ENCODE peak calls at places on chromosomes 11 and 22, in eight cellular contexts. One of them, this sample, is unnamed.

GRCh38 chr11:73894725-73895335 is 18.0 kb downstream of the PAAF1 start:
- DNase-seq in A549: no peak
- DNase-seq in GM12891: no peak
- DNase-seq in body of pancreas: no peak
- DNase-seq in ovary: no peak
- DNase-seq in stomach: no peak
- DNase-seq in suprapubic skin: no peak
- DNase-seq in esophagus squamous epithelium: no peak
- DNase-seq in this sample: no peak

GRCh38 chr22:39502789-39503464 is 837 bp downstream of the MIEF1 start:
- DNase-seq in ovary: no peak
- DNase-seq in A549: no peak
- DNase-seq in GM12891: no peak
- DNase-seq in stomach: no peak
- DNase-seq in suprapubic skin: no peak
- DNase-seq in esophagus squamous epithelium: no peak
- DNase-seq in body of pancreas: no peak
- DNase-seq in this sample: no peak

GRCh38 chr22:46509416-46510089 is 27.9 kb downstream of the CELSR1 start:
- DNase-seq in esophagus squamous epithelium: no peak
- DNase-seq in GM12891: no peak
- DNase-seq in suprapubic skin: no peak
- DNase-seq in stomach: no peak
- DNase-seq in body of pancreas: no peak
- DNase-seq in A549: no peak
- DNase-seq in ovary: no peak
- DNase-seq in this sample: no peak

GRCh38 chr22:22226448-22227187 is 18.0 kb upstream of the VPREB1 start:
- DNase-seq in GM12891: no peak
- DNase-seq in A549: no peak
- DNase-seq in stomach: no peak
- DNase-seq in ovary: no peak
- DNase-seq in suprapubic skin: no peak
- DNase-seq in esophagus squamous epithelium: no peak
- DNase-seq in body of pancreas: no peak
- DNase-seq in this sample: no peak

GRCh38 chr22:19629720-19630419 is 84.4 kb upstream of the SEPTIN5 start:
- DNase-seq in GM12891: peak
- DNase-seq in ovary: peak
- DNase-seq in body of pancreas: peak
- DNase-seq in stomach: peak
- DNase-seq in esophagus squamous epithelium: peak
- DNase-seq in A549: peak
- DNase-seq in suprapubic skin: peak
- DNase-seq in this sample: peak

GRCh38 chr11:1394936-1395772 is 5.4 kb downstream of the BRSK2 start:
- DNase-seq in A549: no peak
- DNase-seq in suprapubic skin: no peak
- DNase-seq in body of pancreas: no peak
- DNase-seq in ovary: no peak
- DNase-seq in GM12891: no peak
- DNase-seq in esophagus squamous epithelium: no peak
- DNase-seq in stomach: no peak
- DNase-seq in this sample: no peak

GRCh38 chr22:24483966-24484545 is 11.1 kb upstream of the UPB1 start:
- DNase-seq in stomach: no peak
- DNase-seq in A549: no peak
- DNase-seq in ovary: no peak
- DNase-seq in esophagus squamous epithelium: no peak
- DNase-seq in GM12891: no peak
- DNase-seq in suprapubic skin: no peak
- DNase-seq in body of pancreas: no peak
- DNase-seq in this sample: no peak

GRCh38 chr22:30241576-30242371 is 4.8 kb downstream of the LIF start:
- DNase-seq in esophagus squamous epithelium: no peak
- DNase-seq in body of pancreas: no peak
- DNase-seq in suprapubic skin: no peak
- DNase-seq in stomach: no peak
- DNase-seq in A549: no peak
- DNase-seq in ovary: no peak
- DNase-seq in GM12891: no peak
- DNase-seq in this sample: no peak

GRCh38 chr22:31983911-31984661 is 39.8 kb downstream of the YWHAH start:
- DNase-seq in body of pancreas: no peak
- DNase-seq in stomach: no peak
- DNase-seq in esophagus squamous epithelium: no peak
- DNase-seq in suprapubic skin: no peak
- DNase-seq in ovary: no peak
- DNase-seq in A549: no peak
- DNase-seq in GM12891: no peak
- DNase-seq in this sample: no peak

GRCh38 chr11:1207451-1208360 is 15.2 kb upstream of the MUC5B start:
- DNase-seq in A549: no peak
- DNase-seq in suprapubic skin: peak
- DNase-seq in esophagus squamous epithelium: no peak
- DNase-seq in ovary: no peak
- DNase-seq in GM12891: no peak
- DNase-seq in stomach: no peak
- DNase-seq in body of pancreas: no peak
- DNase-seq in this sample: no peak

GRCh38 chr11:69497221-69497787 is 15.8 kb downstream of the LINC01488 start:
- DNase-seq in A549: peak
- DNase-seq in esophagus squamous epithelium: no peak
- DNase-seq in body of pancreas: peak
- DNase-seq in stomach: peak
- DNase-seq in suprapubic skin: peak
- DNase-seq in GM12891: no peak
- DNase-seq in ovary: peak
- DNase-seq in this sample: peak

GRCh38 chr11:132072880-132073213 is 702.4 kb downstream of the NTM start:
- DNase-seq in body of pancreas: no peak
- DNase-seq in esophagus squamous epithelium: no peak
- DNase-seq in stomach: no peak
- DNase-seq in ovary: no peak
- DNase-seq in A549: no peak
- DNase-seq in suprapubic skin: no peak
- DNase-seq in GM12891: no peak
- DNase-seq in this sample: no peak

GRCh38 chr11:61053198-61053597 is 49.1 kb upstream of the CD5 start:
- DNase-seq in body of pancreas: no peak
- DNase-seq in suprapubic skin: no peak
- DNase-seq in esophagus squamous epithelium: no peak
- DNase-seq in stomach: no peak
- DNase-seq in GM12891: no peak
- DNase-seq in A549: no peak
- DNase-seq in ovary: no peak
- DNase-seq in this sample: no peak

GRCh38 chr11:59178401-59178800 is 6.5 kb downstream of the DTX4 start:
- DNase-seq in ovary: no peak
- DNase-seq in A549: no peak
- DNase-seq in stomach: no peak
- DNase-seq in suprapubic skin: no peak
- DNase-seq in body of pancreas: no peak
- DNase-seq in esophagus squamous epithelium: no peak
- DNase-seq in GM12891: no peak
- DNase-seq in this sample: no peak

GRCh38 chr11:59174664-59175033 is 2.7 kb downstream of the DTX4 start:
- DNase-seq in suprapubic skin: no peak
- DNase-seq in stomach: peak
- DNase-seq in GM12891: no peak
- DNase-seq in esophagus squamous epithelium: no peak
- DNase-seq in A549: no peak
- DNase-seq in ovary: no peak
- DNase-seq in body of pancreas: no peak
- DNase-seq in this sample: peak

GRCh38 chr11:59173964-59174663 is 2.2 kb downstream of the DTX4 start:
- DNase-seq in ovary: peak
- DNase-seq in esophagus squamous epithelium: no peak
- DNase-seq in A549: no peak
- DNase-seq in body of pancreas: peak
- DNase-seq in GM12891: no peak
- DNase-seq in stomach: peak
- DNase-seq in suprapubic skin: no peak
- DNase-seq in this sample: no peak

GRCh38 chr11:59175104-59175503 is 3.2 kb downstream of the DTX4 start:
- DNase-seq in ovary: no peak
- DNase-seq in GM12891: no peak
- DNase-seq in body of pancreas: no peak
- DNase-seq in suprapubic skin: no peak
- DNase-seq in esophagus squamous epithelium: no peak
- DNase-seq in A549: no peak
- DNase-seq in stomach: no peak
- DNase-seq in this sample: no peak

DNA sequence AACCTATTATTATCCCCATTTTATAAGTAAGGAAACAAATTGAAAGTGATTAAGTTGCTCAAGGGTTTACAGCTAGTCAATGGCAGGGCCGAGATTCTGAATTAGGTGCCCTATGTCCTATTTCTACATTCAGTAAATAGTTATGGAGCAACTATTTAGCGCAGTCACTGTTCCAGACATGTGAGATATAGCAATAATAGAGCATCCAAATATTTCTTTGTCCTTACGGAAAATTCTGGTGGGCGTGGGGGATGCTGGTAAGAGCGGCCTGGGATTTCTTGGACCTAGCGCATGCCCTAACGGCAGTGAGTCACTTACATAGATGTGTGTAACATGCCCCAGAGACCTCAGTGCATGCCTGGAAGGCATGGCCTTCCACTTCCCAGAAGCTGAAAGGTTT is 4.4 kb downstream of the DTX4 start:
- DNase-seq in A549: no peak
- DNase-seq in ovary: peak
- DNase-seq in esophagus squamous epithelium: no peak
- DNase-seq in body of pancreas: no peak
- DNase-seq in suprapubic skin: no peak
- DNase-seq in GM12891: no peak
- DNase-seq in stomach: no peak
- DNase-seq in this sample: no peak
- TF ChIP-seq POLR2A in A549: no peak
- TF ChIP-seq POLR2A in ovary: no peak
- TF ChIP-seq POLR2A in esophagus squamous epithelium: no peak
- TF ChIP-seq POLR2A in body of pancreas: no peak
- TF ChIP-seq POLR2A in suprapubic skin: no peak
- TF ChIP-seq POLR2A in GM12891: no peak
- TF ChIP-seq POLR2A in stomach: no peak
- TF ChIP-seq POLR2A in this sample: no peak

DNA sequence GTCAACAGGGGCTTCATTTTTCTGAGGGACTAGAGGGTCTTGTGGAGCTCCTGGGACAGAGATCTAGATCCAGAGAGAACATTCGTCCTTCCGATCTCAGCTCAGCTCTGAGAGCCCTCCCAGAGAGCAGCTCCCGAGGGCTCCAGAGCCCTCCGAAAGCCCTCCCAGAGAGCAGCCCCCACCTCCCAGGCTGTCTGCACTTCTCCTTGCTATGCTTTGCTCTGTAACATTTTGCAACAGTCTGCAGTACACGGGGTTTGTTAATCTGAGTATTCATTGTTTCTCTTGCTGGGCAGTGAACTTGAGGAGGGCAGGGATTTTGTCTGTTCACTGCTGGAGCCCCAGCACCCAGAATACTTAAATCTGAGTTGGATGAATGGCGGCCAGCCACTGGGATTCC is 2.6 kb downstream of the GGA1 start:
- DNase-seq in esophagus squamous epithelium: no peak
- DNase-seq in ovary: no peak
- DNase-seq in stomach: no peak
- DNase-seq in GM12891: no peak
- DNase-seq in A549: no peak
- DNase-seq in body of pancreas: no peak
- DNase-seq in suprapubic skin: no peak
- DNase-seq in this sample: no peak
- TF ChIP-seq POLR2A in esophagus squamous epithelium: no peak
- TF ChIP-seq POLR2A in ovary: no peak
- TF ChIP-seq POLR2A in stomach: no peak
- TF ChIP-seq POLR2A in GM12891: no peak
- TF ChIP-seq POLR2A in A549: no peak
- TF ChIP-seq POLR2A in body of pancreas: no peak
- TF ChIP-seq POLR2A in suprapubic skin: no peak
- TF ChIP-seq POLR2A in this sample: no peak

DNA sequence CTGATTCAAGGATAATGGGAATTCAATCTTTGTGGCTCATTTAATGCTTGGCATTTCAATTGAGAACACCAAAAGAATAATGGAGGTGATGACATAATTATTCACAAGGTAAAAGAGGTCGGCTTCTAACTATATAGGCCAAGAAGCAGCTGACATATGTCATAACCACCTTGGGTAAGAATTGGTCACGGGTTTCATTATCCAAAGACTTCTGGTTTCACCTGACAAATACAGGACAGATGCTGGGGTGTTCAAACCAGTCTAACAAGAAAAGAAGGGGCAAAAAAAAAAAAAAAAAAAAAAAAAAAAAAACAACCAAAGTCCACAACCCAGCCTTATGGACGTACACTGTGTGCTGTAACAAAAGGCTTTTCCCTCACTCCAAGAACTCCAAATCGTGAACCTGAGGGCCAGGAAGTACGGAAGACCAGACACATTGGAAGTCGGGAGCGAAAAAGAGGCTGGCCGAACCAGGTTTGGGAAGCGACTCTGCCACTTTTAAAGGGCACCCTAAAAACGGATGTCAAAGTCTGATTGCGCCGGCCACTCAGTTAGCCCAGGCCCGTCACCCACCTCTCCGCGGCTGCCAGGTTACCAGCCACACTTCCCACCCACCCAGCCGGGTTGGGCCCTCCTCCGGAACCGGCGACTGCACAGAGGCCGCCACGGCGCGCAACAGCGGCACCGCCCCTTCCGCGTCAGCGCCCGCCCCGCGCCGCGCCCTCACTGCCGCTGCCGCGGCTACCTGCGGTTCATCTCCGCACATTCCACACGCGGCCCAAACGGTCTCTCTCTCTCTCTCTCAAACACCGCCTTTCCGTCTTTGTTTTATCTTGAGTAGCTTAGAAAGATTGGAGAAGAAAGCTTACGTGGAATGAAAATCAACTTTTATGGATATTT is at the start of gene HARBI1:
- DNase-seq in stomach: peak
- DNase-seq in A549: peak
- DNase-seq in body of pancreas: peak
- DNase-seq in ovary: peak
- DNase-seq in esophagus squamous epithelium: peak
- DNase-seq in GM12891: peak
- DNase-seq in suprapubic skin: peak
- DNase-seq in this sample: peak
- TF ChIP-seq POLR2A in stomach: no peak
- TF ChIP-seq POLR2A in A549: peak
- TF ChIP-seq POLR2A in body of pancreas: peak
- TF ChIP-seq POLR2A in ovary: peak
- TF ChIP-seq POLR2A in esophagus squamous epithelium: peak
- TF ChIP-seq POLR2A in GM12891: no peak
- TF ChIP-seq POLR2A in suprapubic skin: no peak
- TF ChIP-seq POLR2A in this sample: peak

DNA sequence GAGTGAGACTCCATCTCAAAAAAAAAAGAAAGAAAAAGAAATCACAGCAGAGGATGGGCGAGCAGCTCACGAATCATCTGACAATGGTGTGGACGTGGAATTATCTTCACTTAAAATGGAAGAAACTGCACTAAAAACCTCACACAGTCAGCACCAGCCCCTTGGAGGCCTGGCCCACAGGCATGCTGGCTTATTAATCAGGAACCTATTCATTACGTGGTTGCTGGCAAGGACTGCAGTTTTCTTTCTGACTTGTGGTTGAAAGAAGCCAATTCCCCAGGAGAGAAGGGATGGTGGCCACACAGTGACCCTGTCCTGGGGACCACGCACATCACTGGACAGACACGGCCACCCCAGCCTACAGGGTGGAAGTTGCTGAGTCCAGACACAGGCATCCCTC is 401.1 kb downstream of the CTTN start:
- DNase-seq in esophagus squamous epithelium: no peak
- DNase-seq in ovary: no peak
- DNase-seq in suprapubic skin: no peak
- DNase-seq in body of pancreas: no peak
- DNase-seq in A549: no peak
- DNase-seq in GM12891: no peak
- DNase-seq in stomach: no peak
- DNase-seq in this sample: no peak
- TF ChIP-seq POLR2A in esophagus squamous epithelium: no peak
- TF ChIP-seq POLR2A in ovary: no peak
- TF ChIP-seq POLR2A in suprapubic skin: no peak
- TF ChIP-seq POLR2A in body of pancreas: no peak
- TF ChIP-seq POLR2A in A549: no peak
- TF ChIP-seq POLR2A in GM12891: no peak
- TF ChIP-seq POLR2A in stomach: no peak
- TF ChIP-seq POLR2A in this sample: no peak

This sample was measured in H54.